ENCODE peak calls at places on chromosomes 13 and 19, in four cellular contexts. X, F, O and H are unnamed samples.

GRCh38 chr13:45063261-45063870 is 56.9 kb upstream of the GTF2F2 start:
- DNase-seq in O (no peak), X (no peak), F (peak), H (peak)

GRCh38 chr13:83546476-83546875 is 335.8 kb downstream of the SLITRK1 start:
- DNase-seq in F (no peak), X (no peak), O (no peak), H (no peak)

GRCh38 chr19:17243340-17243853 is 2.3 kb downstream of the NR2F6 start:
- DNase-seq in X (no peak), O (no peak), F (no peak), H (no peak)

GRCh38 chr19:5434351-5434917 is 20.8 kb upstream of the ZNRF4 start:
- DNase-seq in X (no peak), F (no peak), O (no peak), H (no peak)

GRCh38 chr13:113834496-113835200 is 29.2 kb downstream of the GAS6 start:
- DNase-seq in X (no peak), F (no peak), O (no peak), H (no peak)

GRCh38 chr19:23673132-23673531 is 13.9 kb downstream of the ZNF675 start:
- DNase-seq in O (no peak), X (no peak), F (no peak), H (no peak)

GRCh38 chr13:57087006-57087405 is 53.7 kb upstream of the PRR20A start:
- DNase-seq in O (no peak), X (no peak), F (no peak), H (no peak)

GRCh38 chr19:10390652-10391286 is 10.4 kb upstream of the TYK2 start:
- DNase-seq in F (peak), O (peak), X (peak), H (peak)

GRCh38 chr13:41178040-41178439 is 16.3 kb downstream of the KBTBD7 start:
- DNase-seq in X (no peak), O (no peak), F (peak), H (peak)

GRCh38 chr19:50739841-50740426 is 16.8 kb downstream of the CLEC11A start:
- DNase-seq in X (peak), O (no peak), F (no peak), H (no peak)

GRCh38 chr13:100546713-100547405 is 41.7 kb downstream of the GGACT start:
- DNase-seq in F (no peak), O (no peak), X (no peak), H (no peak)

GRCh38 chr19:3721131-3721899 is 13.1 kb downstream of the TJP3 start:
- DNase-seq in F (peak), X (peak), O (peak), H (peak)

GRCh38 chr13:113548778-113549621 is 35.6 kb upstream of the TFDP1 start:
- DNase-seq in F (no peak), O (no peak), X (no peak), H (no peak)

GRCh38 chr19:48363810-48364563 is at the start of the genes SYNGR4 and TMEM143:
- DNase-seq in F (peak), X (peak), O (peak), H (peak)

GRCh38 chr19:6464070-6464873 is at the start of gene CRB3:
- DNase-seq in F (no peak), X (peak), O (no peak), H (no peak)

GRCh38 chr13:114070098-114070799 is 62.2 kb downstream of the RASA3 start:
- DNase-seq in X (no peak), F (no peak), O (no peak), H (no peak)

GRCh38 chr19:58356236-58356970 is 3.1 kb upstream of the A1BG start:
- DNase-seq in F (peak), X (no peak), O (no peak), H (no peak)

GRCh38 chr19:18099623-18099995 is 2.0 kb downstream of the MAST3 start:
- DNase-seq in X (no peak), F (no peak), O (no peak), H (no peak)

GRCh38 chr13:82436099-82436585 is 1446.1 kb downstream of the SLITRK1 start:
- DNase-seq in X (no peak), F (no peak), O (no peak), H (no peak)

GRCh38 chr13:107170270-107170931 is 602.5 kb upstream of the ARGLU1 start:
- DNase-seq in O (no peak), X (no peak), F (no peak), H (no peak)

GRCh38 chr13:98972627-98973026 is 5.2 kb downstream of the DOCK9 start:
- DNase-seq in F (peak), X (no peak), O (no peak), H (peak)

GRCh38 chr13:60165391-60166099 is 1.8 kb upstream of the DIAPH3 start:
- DNase-seq in F (peak), O (no peak), X (no peak), H (no peak)

GRCh38 chr19:11198769-11199469 is 1.6 kb upstream of the KANK2 start:
- DNase-seq in X (no peak), O (no peak), F (no peak), H (peak)

GRCh38 chr19:43634516-43634876 is 5.2 kb downstream of the CADM4 start:
- DNase-seq in O (no peak), F (no peak), X (peak), H (no peak)

GRCh38 chr13:99275093-99275469 is 16.9 kb upstream of the GPR18 start:
- DNase-seq in F (peak), O (no peak), X (no peak), H (peak)

GRCh38 chr19:54062643-54063042 is 1.1 kb downstream of the VSTM1 start:
- DNase-seq in O (no peak), X (no peak), F (no peak), H (no peak)

GRCh38 chr13:97696921-97697320 is 256.6 kb upstream of the IPO5 start:
- DNase-seq in F (no peak), O (no peak), X (no peak), H (no peak)

GRCh38 chr19:49658566-49659442 is 6.9 kb downstream of the IRF3 start:
- DNase-seq in F (no peak), X (no peak), O (no peak), H (no peak)

GRCh38 chr13:78820541-78820940 is 161.6 kb upstream of the OBI1 start:
- DNase-seq in X (no peak), O (no peak), F (no peak), H (no peak)

DNA sequence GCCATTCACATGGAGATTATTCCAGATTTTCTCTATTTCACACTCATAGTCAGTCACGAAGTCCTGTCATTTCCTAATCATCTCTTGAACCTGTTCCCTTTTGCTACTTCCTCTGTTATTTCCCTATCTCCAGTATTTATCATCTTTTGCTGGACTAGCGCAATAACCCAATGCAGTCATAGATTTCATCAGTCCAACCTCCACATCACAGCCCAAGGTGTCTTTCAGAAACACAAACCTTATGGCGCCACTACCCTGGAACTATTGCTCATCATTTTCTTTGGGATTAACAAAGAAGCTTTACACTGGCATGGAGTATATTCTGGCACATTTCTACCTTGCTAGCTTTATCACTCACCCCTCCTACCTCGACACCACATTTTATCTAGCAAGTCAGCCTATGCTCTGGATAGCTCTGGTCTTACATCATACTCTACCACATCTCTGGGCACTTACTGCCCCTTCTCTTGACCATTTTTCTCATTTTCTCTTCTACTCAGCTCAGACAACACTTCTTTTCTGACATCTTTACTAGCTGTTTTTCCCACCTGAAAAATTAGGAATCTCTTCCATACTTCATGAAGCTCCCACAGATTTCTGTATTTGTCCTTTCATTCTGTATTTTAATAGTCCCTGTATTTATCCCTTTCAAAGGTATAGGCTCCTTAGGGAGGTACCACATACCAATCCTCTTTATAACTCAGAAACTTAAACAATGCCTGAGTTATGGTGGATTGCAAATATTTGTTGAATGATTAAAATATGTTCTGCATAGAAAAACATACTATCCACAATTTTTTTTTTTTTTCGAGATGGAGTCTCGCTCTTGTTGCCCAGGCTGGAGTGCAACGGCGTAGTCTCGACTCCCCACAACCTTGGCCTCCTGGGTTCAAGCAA is 534.7 kb downstream of the KLF12 start:
- DNase-seq in F (no peak), O (no peak), X (no peak), H (no peak)
- H3K9ac ChIP-seq in F (no peak), O (no peak), X (no peak), H (no peak)

DNA sequence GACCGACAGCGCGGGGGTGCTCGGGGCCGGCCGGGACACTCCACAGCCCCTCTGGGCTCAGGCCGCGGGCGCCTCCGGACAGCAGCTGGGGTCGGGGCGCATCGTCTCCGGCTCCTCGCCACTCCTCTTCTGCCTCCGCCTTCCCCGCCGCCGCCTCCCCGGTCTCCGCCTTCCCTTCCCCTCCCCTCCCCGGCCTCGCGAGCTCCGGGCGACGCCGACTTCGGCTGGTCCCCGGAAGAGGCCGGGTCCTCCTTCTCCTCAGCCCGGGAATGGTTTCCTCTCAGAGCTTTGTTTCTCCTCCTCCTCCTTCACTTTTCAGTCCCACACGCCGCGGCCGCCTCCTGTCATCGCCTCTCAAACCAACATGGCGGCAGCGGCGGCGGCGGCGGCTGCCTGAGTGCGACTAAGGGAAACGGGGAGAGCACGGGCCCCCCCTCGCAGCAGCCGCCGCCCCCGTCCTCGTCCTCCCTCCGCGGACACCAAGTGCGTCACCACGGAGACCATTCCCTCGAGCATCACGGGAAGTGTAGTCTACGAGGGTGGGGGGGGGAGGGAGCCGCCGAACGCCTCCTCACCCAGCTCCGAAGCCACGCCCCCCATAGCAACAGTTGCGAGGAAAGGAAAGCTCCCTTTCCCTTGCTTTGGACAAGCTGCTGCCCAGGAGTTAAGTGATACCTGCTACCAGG is at the start of gene UBL3:
- DNase-seq in F (peak), X (peak), O (peak), H (peak)
- H3K4ac ChIP-seq in F (peak), X (no peak), O (no peak), H (peak)

DNA sequence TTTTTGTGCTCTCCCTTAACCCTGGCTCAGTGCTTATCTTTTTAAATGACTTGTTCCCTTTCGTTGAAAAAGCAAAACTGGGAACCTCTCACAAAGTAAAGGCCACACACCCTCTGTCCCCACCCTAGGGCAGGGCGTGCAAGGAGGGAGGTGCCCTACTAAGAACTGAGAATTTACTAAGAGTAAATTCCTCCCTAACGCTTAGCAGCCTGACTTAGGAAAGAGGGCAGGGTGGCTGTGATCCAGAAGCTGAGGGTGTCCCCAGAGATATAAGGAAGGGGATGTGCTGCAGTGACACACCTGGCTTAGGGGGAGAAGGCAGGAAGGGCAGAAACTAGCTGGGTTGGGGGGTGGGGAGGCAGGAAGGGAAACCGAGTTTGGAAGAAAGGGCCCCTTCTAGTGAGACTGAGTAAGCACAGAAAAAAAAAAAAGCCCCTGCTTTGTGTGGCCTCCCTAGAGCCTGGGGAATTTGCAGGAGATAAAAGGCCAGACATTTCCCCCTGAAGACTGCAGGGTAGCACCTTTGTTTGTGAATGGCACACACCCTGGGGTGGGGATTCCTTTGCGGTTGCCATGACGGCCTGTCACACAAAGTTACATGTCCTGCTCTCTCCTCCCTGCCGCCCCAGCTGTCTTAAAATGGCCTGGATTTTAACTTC is 435.1 kb downstream of the EFNB2 start:
- DNase-seq in X (peak), F (no peak), O (peak), H (no peak)
- H3K9ac ChIP-seq in X (no peak), F (no peak), O (no peak), H (no peak)

DNA sequence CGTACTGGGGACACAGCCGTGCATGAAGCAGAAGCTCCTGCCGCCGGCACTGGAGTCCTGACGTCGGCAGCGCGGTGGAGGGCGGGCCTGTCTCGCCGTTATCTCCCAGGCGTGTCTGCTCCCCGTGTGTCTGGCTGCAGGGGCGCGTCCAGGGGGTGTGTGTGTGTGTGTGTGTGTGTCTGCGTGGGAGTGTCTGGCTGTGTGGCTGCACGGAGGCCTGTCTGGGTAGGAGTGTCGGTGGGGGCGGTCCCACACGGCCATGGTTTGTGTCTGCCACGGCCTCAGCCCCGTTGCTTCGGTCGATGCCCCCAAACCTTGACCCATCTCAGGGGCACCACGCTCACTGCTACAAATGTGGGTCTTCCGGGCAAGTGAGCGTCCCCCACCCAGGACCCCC is 18.3 kb downstream of the ARID3A start:
- DNase-seq in X (no peak), O (no peak), F (no peak), H (no peak)
- H3K4ac ChIP-seq in X (no peak), O (no peak), F (no peak), H (no peak)

GRCh38 chr19:55451522-55452380 is 8.7 kb upstream of the SHISA7 start:
- DNase-seq in F (no peak), O (no peak), X (no peak), H (no peak)
- H3K9ac ChIP-seq in F (no peak), O (peak), X (no peak), H (no peak)

DNA sequence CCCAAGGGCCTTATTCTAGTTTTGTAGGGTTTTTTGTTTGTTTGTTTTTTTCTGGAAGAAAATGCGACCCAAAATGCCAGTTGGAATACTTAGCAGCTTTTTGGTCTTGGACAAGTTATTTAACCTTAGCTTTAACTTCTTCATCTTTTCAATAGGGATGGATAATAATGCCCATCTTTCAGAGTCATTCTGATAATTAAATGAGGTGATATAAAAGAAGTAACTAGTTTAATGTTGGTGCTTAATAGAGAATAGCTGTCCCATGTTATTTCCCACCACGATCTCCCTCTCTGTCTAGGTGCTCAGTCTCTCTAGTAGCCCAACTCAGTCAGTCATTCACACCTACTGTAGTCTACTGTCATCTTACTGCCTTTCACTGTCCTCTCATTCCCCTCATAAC is 8.0 kb downstream of the LSM14A start:
- DNase-seq in O (no peak), F (no peak), X (no peak), H (no peak)
- H3K4ac ChIP-seq in O (no peak), F (no peak), X (no peak), H (no peak)

GRCh38 chr13:46555722-46556121 is 2.8 kb downstream of the LRCH1 start:
- DNase-seq in O (no peak), F (no peak), X (no peak), H (no peak)
- H3K9ac ChIP-seq in O (no peak), F (no peak), X (no peak), H (peak)

GRCh38 chr19:8390617-8390981 is 439 bp downstream of the RAB11B start:
- DNase-seq in X (peak), O (peak), F (peak), H (peak)

GRCh38 chr19:8393192-8393870 is 3.2 kb downstream of the RAB11B start:
- DNase-seq in X (no peak), O (no peak), F (no peak), H (no peak)

GRCh38 chr19:8392017-8392591 is 1.9 kb downstream of the RAB11B start:
- DNase-seq in X (no peak), F (no peak), O (no peak), H (peak)

GRCh38 chr19:8389891-8390616 is at the start of gene RAB11B:
- DNase-seq in X (peak), F (peak), O (peak), H (peak)

GRCh38 chr19:8391274-8392016 is 1.3 kb downstream of the RAB11B start:
- DNase-seq in F (no peak), X (peak), O (no peak), H (no peak)
- H3K4ac ChIP-seq in F (no peak), X (no peak), O (no peak), H (no peak)